ENCODE peak calls at places on chromosome 20, in five cellular contexts. W is heart right ventricle, O is DND-41, N is pancreas, H is psoas muscle. Q is an unnamed sample.

GRCh38 chr20:52031206-52031573 is 160.4 kb downstream of the ZFP64 start:
- ATAC-seq in W (no peak), O (no peak), N (no peak), H (no peak), Q (no peak)

GRCh38 chr20:18527339-18527738 is 19.6 kb downstream of the SEC23B start:
- ATAC-seq in W (no peak), O (no peak), N (no peak), H (no peak), Q (no peak)

GRCh38 chr20:44154521-44155001 is 32.4 kb downstream of the JPH2 start:
- ATAC-seq in W (no peak), O (no peak), N (no peak), H (peak; percentile 50), Q (peak; percentile 42)

GRCh38 chr20:17589161-17589834 is 19.4 kb downstream of the DSTN start:
- ATAC-seq in W (peak; percentile 23), O (no peak), N (no peak), H (peak; percentile 24), Q (peak; percentile 48)

GRCh38 chr20:48416002-48416401 is 411.8 kb downstream of the PREX1 start:
- ATAC-seq in W (no peak), O (no peak), N (no peak), H (no peak), Q (no peak)

GRCh38 chr20:63635431-63636141 is 8.7 kb upstream of the GMEB2 start:
- ATAC-seq in W (no peak), O (peak; percentile 91), N (peak; percentile 35), H (no peak), Q (no peak)

GRCh38 chr20:23349338-23350006 is 1.1 kb upstream of the NXT1 start:
- ATAC-seq in W (peak; percentile 1), O (peak; percentile 1), N (peak; percentile 35), H (peak; percentile 0), Q (peak; percentile 0)

GRCh38 chr20:22611636-22612035 is 27.3 kb upstream of the FOXA2 start:
- ATAC-seq in W (no peak), O (no peak), N (no peak), H (no peak), Q (no peak)

GRCh38 chr20:41669708-41670263 is 51.6 kb upstream of the CHD6 start:
- ATAC-seq in W (no peak), O (no peak), N (no peak), H (no peak), Q (no peak)

GRCh38 chr20:31758521-31758920 is 19.4 kb downstream of the TPX2 start:
- ATAC-seq in W (no peak), O (no peak), N (no peak), H (no peak), Q (no peak)

GRCh38 chr20:33273117-33273851 is 9.7 kb upstream of the BPIFB1 start:
- ATAC-seq in W (no peak), O (no peak), N (no peak), H (no peak), Q (no peak)

GRCh38 chr20:5980720-5981119 is 30.3 kb downstream of the MCM8 start:
- ATAC-seq in W (no peak), O (no peak), N (no peak), H (no peak), Q (no peak)

GRCh38 chr20:7294816-7295360 is 527.4 kb downstream of the BMP2 start:
- ATAC-seq in W (no peak), O (no peak), N (no peak), H (no peak), Q (no peak)

GRCh38 chr20:50304501-50304856 is 113.8 kb downstream of the CEBPB start:
- ATAC-seq in W (peak; percentile 54), O (no peak), N (no peak), H (no peak), Q (peak; percentile 11)

GRCh38 chr20:63819224-63819917 is 11.7 kb downstream of the ZBTB46 start:
- ATAC-seq in W (peak; percentile 45), O (no peak), N (no peak), H (peak; percentile 57), Q (peak; percentile 39)

GRCh38 chr20:8855315-8855714 is 213.6 kb upstream of the PLCB4 start:
- ATAC-seq in W (peak; percentile 73), O (no peak), N (no peak), H (peak; percentile 36), Q (peak; percentile 75)

GRCh38 chr20:57323034-57323433 is 6.6 kb upstream of the SPO11 start:
- ATAC-seq in W (no peak), O (no peak), N (peak; percentile 40), H (no peak), Q (no peak)

GRCh38 chr20:47862841-47863240 is 77.6 kb upstream of the SULF2 start:
- ATAC-seq in W (no peak), O (no peak), N (no peak), H (no peak), Q (no peak)

GRCh38 chr20:39225978-39226377 is 263.8 kb downstream of the DHX35 start:
- ATAC-seq in W (no peak), O (peak; percentile 44), N (no peak), H (peak; percentile 55), Q (no peak)

GRCh38 chr20:15919118-15919517 is 654.1 kb downstream of the KIF16B start:
- ATAC-seq in W (no peak), O (peak; percentile 67), N (no peak), H (no peak), Q (no peak)

GRCh38 chr20:40688129-40689099 is 622 bp downstream of the MAFB start:
- ATAC-seq in W (no peak), O (no peak), N (peak; percentile 1), H (peak; percentile 3), Q (peak; percentile 2)

GRCh38 chr20:11001767-11002540 is 328.2 kb upstream of the JAG1 start:
- ATAC-seq in W (peak; percentile 14), O (no peak), N (peak; percentile 73), H (peak; percentile 99), Q (no peak)

GRCh38 chr20:48421547-48421946 is 406.3 kb downstream of the PREX1 start:
- ATAC-seq in W (no peak), O (no peak), N (no peak), H (no peak), Q (no peak)

GRCh38 chr20:5203380-5203779 is 76.6 kb downstream of the CDS2 start:
- ATAC-seq in W (no peak), O (no peak), N (no peak), H (no peak), Q (no peak)

GRCh38 chr20:33624399-33624798 is 37.7 kb upstream of the C20orf144 start:
- ATAC-seq in W (no peak), O (no peak), N (no peak), H (no peak), Q (no peak)

GRCh38 chr20:48422242-48422960 is 405.4 kb downstream of the PREX1 start:
- ATAC-seq in W (no peak), O (no peak), N (no peak), H (no peak), Q (no peak)

GRCh38 chr20:50027611-50028105 is 44.9 kb downstream of the SNAI1 start:
- ATAC-seq in W (peak; percentile 86), O (no peak), N (peak; percentile 66), H (peak; percentile 76), Q (peak; percentile 80)

DNA sequence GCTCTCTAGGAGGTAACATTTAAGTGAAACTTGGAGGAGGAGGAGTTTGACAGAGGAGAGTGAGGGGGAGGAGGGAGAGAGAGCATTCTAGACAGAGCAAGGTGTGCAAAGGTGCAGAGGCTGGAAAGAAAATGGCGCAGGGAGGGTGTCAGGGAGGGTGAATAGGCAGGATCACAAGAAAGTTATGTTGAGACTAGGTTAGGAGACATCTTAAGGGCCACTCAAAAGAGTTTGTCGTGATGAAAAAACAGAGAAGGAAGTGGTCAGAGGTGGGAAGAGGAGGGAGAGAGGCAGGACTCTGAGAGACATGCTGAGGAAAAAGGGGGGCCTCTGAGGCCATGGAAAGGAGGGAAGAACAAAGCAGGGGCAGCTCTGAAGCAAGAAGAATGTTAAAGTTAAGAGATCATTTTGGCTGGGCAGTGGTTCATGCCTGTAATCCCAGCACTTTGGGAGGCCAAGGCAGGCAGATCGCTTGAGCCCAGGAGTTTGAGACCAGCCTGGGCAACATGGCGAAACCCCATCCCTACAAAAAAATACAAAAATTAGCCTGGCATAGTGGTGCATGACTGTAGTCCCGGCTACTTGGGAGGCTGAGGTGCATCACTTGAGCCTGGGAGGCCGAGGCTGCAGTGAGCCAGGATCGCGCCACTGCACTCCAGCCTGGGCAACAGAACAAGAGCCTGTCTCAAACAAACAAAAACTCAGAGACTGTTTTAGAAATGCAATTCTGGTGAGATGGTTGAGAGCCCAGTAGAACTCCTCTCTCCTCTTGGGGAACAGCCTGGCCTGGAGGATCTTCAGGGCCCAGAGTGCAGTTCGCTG is 23.2 kb upstream of the FAM83C start:
- ATAC-seq in W (no peak), O (peak; percentile 19), N (no peak), H (no peak), Q (no peak)
- H3K4me1 ChIP-seq in W (no peaks in the 10 kb centered on the region), O (no peaks in the 10 kb centered on the region), N (no peaks in the 10 kb centered on the region), H (peaks cover 16% of the 10 kb centered on the region), Q (peaks cover 3% of the 10 kb centered on the region)

GRCh38 chr20:53581444-53582311 is 12.0 kb downstream of the ZNF217 start:
- ATAC-seq in W (no peak), O (no peak), N (no peak), H (no peak), Q (no peak)
- H3K4me1 ChIP-seq in W (peaks cover 38% of the 10 kb centered on the region), O (peaks cover 63% of the 10 kb centered on the region), N (peaks cover 22% of the 10 kb centered on the region), H (peaks cover 39% of the 10 kb centered on the region), Q (peaks cover 13% of the 10 kb centered on the region)

GRCh38 chr20:62574612-62574993 is 67.7 kb upstream of the SLCO4A1 start:
- ATAC-seq in W (no peak), O (no peak), N (no peak), H (no peak), Q (no peak)
- H3K4me1 ChIP-seq in W (peaks cover 6% of the 10 kb centered on the region), O (peaks cover 12% of the 10 kb centered on the region), N (no peaks in the 10 kb centered on the region), H (peaks cover 14% of the 10 kb centered on the region), Q (no peaks in the 10 kb centered on the region)

GRCh38 chr20:25252686-25253421 is 5.0 kb downstream of the PYGB start:
- ATAC-seq in W (no peak), O (no peak), N (no peak), H (no peak), Q (no peak)
- H3K4me1 ChIP-seq in W (peaks cover 42% of the 10 kb centered on the region), O (peaks cover 36% of the 10 kb centered on the region), N (peaks cover 14% of the 10 kb centered on the region), H (peaks cover 37% of the 10 kb centered on the region), Q (peaks cover 93% of the 10 kb centered on the region)

GRCh38 chr20:703010-703409 is 27.4 kb upstream of the SCRT2 start:
- ATAC-seq in W (no peak), O (no peak), N (no peak), H (no peak), Q (no peak)
- H3K4me1 ChIP-seq in W (peaks cover 9% of the 10 kb centered on the region), O (no peaks in the 10 kb centered on the region), N (no peaks in the 10 kb centered on the region), H (peaks cover 3% of the 10 kb centered on the region), Q (no peaks in the 10 kb centered on the region)

DNA sequence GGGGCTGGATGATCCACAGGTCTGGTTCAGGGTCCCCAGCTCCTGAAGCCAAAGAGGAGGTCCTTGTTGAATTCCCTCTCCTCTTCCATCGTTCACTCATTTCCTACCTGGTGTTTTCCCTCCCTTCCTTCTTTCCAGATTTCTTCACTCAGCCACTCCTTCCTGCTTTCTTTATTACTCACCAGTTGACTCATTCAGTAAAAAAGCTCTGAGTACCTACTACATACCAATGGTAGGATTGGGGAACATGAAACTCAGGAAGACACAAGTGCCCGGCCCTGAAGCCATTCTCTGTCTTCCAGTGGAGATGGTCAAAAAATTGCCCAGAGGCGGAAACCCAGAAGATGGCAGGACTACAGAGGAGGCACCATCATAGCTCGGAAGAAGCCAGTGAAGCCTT is 11.9 kb upstream of the NSFL1C start:
- ATAC-seq in W (no peak), O (no peak), N (peak; percentile 37), H (no peak), Q (no peak)
- H3K4me1 ChIP-seq in W (no peaks in the 10 kb centered on the region), O (no peaks in the 10 kb centered on the region), N (no peaks in the 10 kb centered on the region), H (no peaks in the 10 kb centered on the region), Q (no peaks in the 10 kb centered on the region)

GRCh38 chr20:3751664-3752385 is 15.7 kb downstream of the ADISSP start:
- ATAC-seq in W (peak; percentile 39), O (no peak), N (peak; percentile 52), H (peak; percentile 35), Q (no peak)
- H3K4me1 ChIP-seq in W (peaks cover 30% of the 10 kb centered on the region), O (no peaks in the 10 kb centered on the region), N (no peaks in the 10 kb centered on the region), H (no peaks in the 10 kb centered on the region), Q (no peaks in the 10 kb centered on the region)

Q was measured in gastroesophageal sphincter.